ENCODE peak calls at places on chromosomes 5 and 9, in ten cellular contexts. C, J, S, L, K, P, I, R, N and Y are unnamed samples.

GRCh38 chr5:115956957-115957356 is 5.3 kb upstream of the LVRN start:
- DNase-seq in C (no peak), J (no peak), S (no peak), L (no peak), K (no peak), P (no peak), I (no peak), R (no peak), N (no peak), Y (no peak)

GRCh38 chr9:78630966-78631365 is 334.0 kb downstream of the PSAT1 start:
- DNase-seq in C (no peak), J (no peak), S (no peak), L (no peak), K (no peak), P (no peak), I (no peak), R (no peak), N (no peak), Y (no peak)

GRCh38 chr9:108241384-108241783 is 614.4 kb downstream of the ACTL7B start:
- DNase-seq in C (no peak), J (no peak), S (no peak), L (no peak), K (no peak), P (no peak), I (no peak), R (no peak), N (no peak), Y (no peak)

GRCh38 chr5:136191304-136192014 is 1.5 kb downstream of the SMIM32 start:
- DNase-seq in C (peak; percentile 66), J (no peak), S (no peak), L (no peak), K (no peak), P (peak; percentile 31), I (peak; percentile 47), R (peak; percentile 53), N (no peak), Y (no peak)

GRCh38 chr9:3510796-3511195 is 15.0 kb downstream of the RFX3 start:
- DNase-seq in C (no peak), J (no peak), S (no peak), L (no peak), K (no peak), P (no peak), I (no peak), R (no peak), N (no peak), Y (no peak)

GRCh38 chr5:100697970-100698369 is 162.8 kb downstream of the FAM174A start:
- DNase-seq in C (no peak), J (no peak), S (no peak), L (no peak), K (no peak), P (no peak), I (no peak), R (no peak), N (no peak), Y (no peak)

GRCh38 chr5:67268233-67269011 is 71.8 kb upstream of the CD180 start:
- DNase-seq in C (peak; percentile 56), J (no peak), S (peak; percentile 94), L (peak; percentile 91), K (no peak), P (peak; percentile 82), I (peak; percentile 83), R (no peak), N (no peak), Y (no peak)

GRCh38 chr5:175479125-175479881 is 943 bp downstream of the SFXN1 start:
- DNase-seq in C (peak; percentile 60), J (no peak), S (no peak), L (no peak), K (no peak), P (no peak), I (no peak), R (no peak), N (no peak), Y (no peak)

GRCh38 chr9:126329476-126330275 is 3.0 kb downstream of the MVB12B start:
- DNase-seq in C (no peak), J (no peak), S (peak; percentile 62), L (no peak), K (no peak), P (no peak), I (peak; percentile 24), R (no peak), N (no peak), Y (no peak)

GRCh38 chr9:33791117-33791516 is 4.2 kb upstream of the PRSS3 start:
- DNase-seq in C (peak; percentile 64), J (no peak), S (no peak), L (no peak), K (no peak), P (no peak), I (peak; percentile 82), R (no peak), N (no peak), Y (no peak)

GRCh38 chr5:98933446-98934072 is 4.8 kb upstream of the CHD1 start:
- DNase-seq in C (no peak), J (peak; percentile 98), S (no peak), L (no peak), K (no peak), P (no peak), I (no peak), R (no peak), N (peak; percentile 72), Y (no peak)

GRCh38 chr5:77643654-77644404 is 5.3 kb upstream of the OTP start:
- DNase-seq in C (no peak), J (no peak), S (no peak), L (no peak), K (no peak), P (no peak), I (no peak), R (no peak), N (no peak), Y (no peak)

GRCh38 chr9:127796225-127796813 is 6.4 kb upstream of the FPGS start:
- DNase-seq in C (no peak), J (no peak), S (no peak), L (no peak), K (no peak), P (peak; percentile 21), I (peak; percentile 61), R (no peak), N (no peak), Y (no peak)

GRCh38 chr5:91636351-91636750 is 253.2 kb upstream of the ARRDC3 start:
- DNase-seq in C (no peak), J (peak; percentile 13), S (no peak), L (no peak), K (no peak), P (no peak), I (no peak), R (no peak), N (no peak), Y (no peak)

GRCh38 chr5:127867006-127867788 is 164.0 kb downstream of the CCDC192 start:
- DNase-seq in C (no peak), J (no peak), S (no peak), L (no peak), K (no peak), P (no peak), I (no peak), R (no peak), N (no peak), Y (no peak)

GRCh38 chr5:168989731-168990505 is 311.0 kb downstream of the SLIT3 start:
- DNase-seq in C (no peak), J (no peak), S (no peak), L (no peak), K (no peak), P (no peak), I (no peak), R (no peak), N (no peak), Y (no peak)

GRCh38 chr5:53366245-53366644 is 114.2 kb upstream of the FST start:
- DNase-seq in C (no peak), J (no peak), S (no peak), L (no peak), K (no peak), P (no peak), I (no peak), R (no peak), N (no peak), Y (no peak)

GRCh38 chr5:55063220-55063863 is 39.1 kb upstream of the GZMA start:
- DNase-seq in C (no peak), J (no peak), S (no peak), L (no peak), K (no peak), P (peak; percentile 20), I (peak; percentile 71), R (no peak), N (no peak), Y (no peak)

GRCh38 chr5:158410976-158411375 is 552.0 kb upstream of the CLINT1 start:
- DNase-seq in C (no peak), J (no peak), S (no peak), L (peak; percentile 15), K (no peak), P (peak; percentile 52), I (peak; percentile 17), R (no peak), N (no peak), Y (no peak)

GRCh38 chr5:14669975-14670374 is 5.5 kb downstream of the OTULIN start:
- DNase-seq in C (no peak), J (no peak), S (no peak), L (no peak), K (no peak), P (peak; percentile 20), I (peak; percentile 27), R (no peak), N (no peak), Y (no peak)

GRCh38 chr5:134125195-134126015 is 10.9 kb downstream of the TCF7 start:
- DNase-seq in C (no peak), J (no peak), S (peak; percentile 90), L (peak; percentile 89), K (no peak), P (peak; percentile 89), I (peak; percentile 97), R (no peak), N (no peak), Y (no peak)

GRCh38 chr5:159951387-159951786 is 35.1 kb downstream of the ADRA1B start:
- DNase-seq in C (no peak), J (no peak), S (no peak), L (no peak), K (no peak), P (no peak), I (peak; percentile 18), R (peak; percentile 30), N (no peak), Y (no peak)